ENCODE peak calls at places on chromosomes 6 and 20, in eight cellular contexts. H is cardiac fibroblast, S is astrocyte of the cerebellum, U is fibroblast of lung, I is SK-N-SH, C is lung, X is A549, G is dorsolateral prefrontal cortex. K is an unnamed sample.

GRCh38 chr6:74871757-74872156 is 334.1 kb downstream of the COL12A1 start:
- DNase-seq in I (no peak), G (no peak), H (peak), U (peak), X (no peak), C (no peak), S (peak), K (no peak)

GRCh38 chr6:73636048-73636447 is 17.7 kb downstream of the SLC17A5 start:
- DNase-seq in H (peak), G (no peak), C (no peak), S (no peak), I (no peak), X (no peak), U (no peak), K (no peak)

GRCh38 chr6:22091424-22091948 is 205.3 kb downstream of the PRL start:
- DNase-seq in I (no peak), H (no peak), S (no peak), U (no peak), X (no peak), C (no peak), G (no peak), K (no peak)

GRCh38 chr6:44856495-44856878 is 469.0 kb downstream of the CDC5L start:
- DNase-seq in C (no peak), S (peak), X (no peak), H (peak), I (no peak), U (no peak), G (no peak), K (no peak)

GRCh38 chr20:4041748-4042411 is 26.5 kb upstream of the RNF24 start:
- DNase-seq in G (no peak), X (peak), C (peak), I (no peak), H (peak), U (peak), S (peak), K (no peak)

GRCh38 chr20:32538526-32538918 is 46.6 kb downstream of the NOL4L start:
- DNase-seq in C (no peak), X (no peak), H (peak), G (no peak), U (no peak), I (no peak), S (no peak), K (no peak)

GRCh38 chr6:117568247-117568646 is 34.1 kb downstream of the GOPC start:
- DNase-seq in X (no peak), H (no peak), U (no peak), I (no peak), C (no peak), S (no peak), G (no peak), K (no peak)

GRCh38 chr20:13671500-13672288 is 33.0 kb upstream of the TASP1 start:
- DNase-seq in U (peak), S (peak), H (peak), G (peak), X (no peak), C (no peak), I (no peak), K (peak)

GRCh38 chr6:112145080-112145573 is 57.7 kb downstream of the FAM229B start:
- DNase-seq in U (no peak), H (no peak), I (no peak), G (no peak), X (no peak), S (no peak), C (no peak), K (no peak)

GRCh38 chr6:11231564-11232176 is 798 bp downstream of the NEDD9 start:
- DNase-seq in C (no peak), G (no peak), H (no peak), S (no peak), X (peak), I (no peak), U (peak), K (no peak)

GRCh38 chr6:167588920-167589614 is 237.6 kb upstream of the AFDN start:
- DNase-seq in G (no peak), H (no peak), C (no peak), I (no peak), U (no peak), S (no peak), X (no peak), K (no peak)

GRCh38 chr6:119390276-119390793 is 40.8 kb upstream of the MAN1A1 start:
- DNase-seq in H (peak), I (no peak), U (peak), X (no peak), C (no peak), S (no peak), G (no peak), K (no peak)

GRCh38 chr20:3659492-3660261 is 3.5 kb downstream of the GFRA4 start:
- DNase-seq in G (no peak), H (no peak), U (no peak), S (no peak), X (no peak), I (peak), C (no peak), K (no peak)

GRCh38 chr6:66508433-66508832 is 801.4 kb upstream of the EYS start:
- DNase-seq in U (peak), H (peak), C (no peak), G (no peak), I (no peak), X (no peak), S (peak), K (no peak)

GRCh38 chr6:98928688-98929087 is 19.1 kb downstream of the FBXL4 start:
- DNase-seq in X (no peak), C (no peak), G (no peak), S (no peak), U (no peak), I (no peak), H (no peak), K (no peak)

GRCh38 chr6:157790548-157791160 is 32.4 kb upstream of the SNX9 start:
- DNase-seq in X (no peak), S (peak), C (no peak), H (no peak), G (no peak), I (no peak), U (peak), K (no peak)

GRCh38 chr6:5713519-5713918 is 293.2 kb downstream of the NRN1 start:
- DNase-seq in I (no peak), S (no peak), U (no peak), C (no peak), X (no peak), G (no peak), H (no peak), K (no peak)

GRCh38 chr6:87277123-87277522 is 45.3 kb upstream of the SMIM8 start:
- DNase-seq in S (no peak), X (no peak), G (no peak), U (peak), C (no peak), H (peak), I (peak), K (no peak)

GRCh38 chr20:3925113-3925695 is 36.0 kb downstream of the PANK2 start:
- DNase-seq in X (no peak), I (no peak), S (no peak), H (no peak), G (no peak), C (no peak), U (no peak), K (no peak)

GRCh38 chr20:33465536-33466302 is 22.2 kb upstream of the SNTA1 start:
- DNase-seq in I (no peak), U (peak), H (no peak), X (no peak), G (peak), S (no peak), C (no peak), K (no peak)

GRCh38 chr6:75791881-75792280 is 42.8 kb downstream of the MYO6 start:
- DNase-seq in C (no peak), X (no peak), U (no peak), H (peak), I (no peak), S (no peak), G (no peak), K (no peak)

GRCh38 chr6:2971420-2972218 is at the start of gene SERPINB6:
- DNase-seq in G (peak), S (no peak), C (peak), I (peak), H (peak), X (peak), U (peak), K (no peak)

GRCh38 chr6:28252507-28252975 is 472 bp upstream of the ZKSCAN4 start:
- DNase-seq in I (peak), H (no peak), C (no peak), G (no peak), U (no peak), X (no peak), S (no peak), K (no peak)

GRCh38 chr6:34534146-34534545 is 22.0 kb downstream of the SPDEF start:
- DNase-seq in S (no peak), U (no peak), I (no peak), C (no peak), H (no peak), G (no peak), X (no peak), K (no peak)

DNA sequence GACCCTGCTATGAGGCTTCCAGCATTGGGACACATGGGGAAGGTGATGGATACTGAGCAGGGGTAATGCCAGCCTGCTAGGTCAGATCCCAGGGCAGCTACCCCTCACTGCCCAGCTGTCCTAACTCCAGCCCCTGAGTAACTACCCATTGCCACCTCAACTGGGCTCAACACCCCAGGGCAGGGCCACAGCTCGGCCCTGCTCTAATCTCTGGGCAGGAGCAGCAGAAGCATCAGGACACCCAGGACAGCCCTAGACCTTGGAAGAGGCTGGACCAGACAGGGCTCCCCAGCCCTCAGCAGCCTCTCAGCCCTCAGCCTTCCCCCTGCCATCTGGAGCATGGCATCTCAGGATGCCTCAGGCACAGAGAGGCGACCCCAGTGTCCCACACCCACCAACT is 67.4 kb upstream of the TOP1 start:
- DNase-seq in I (no peak), S (no peak), H (no peak), G (no peak), C (no peak), X (no peak), U (no peak), K (no peak)
- H3K4me3 ChIP-seq in I (no peak), S (no peak), H (no peak), G (no peak), C (no peak), X (no peak), U (no peak), K (no peak)

GRCh38 chr20:49278036-49278816 is at the start of gene ZNFX1:
- DNase-seq in X (peak), H (peak), S (peak), C (peak), G (peak), I (peak), U (peak), K (peak)
- TF ChIP-seq CTCF in X (no peak), H (no peak), S (no peak), C (no peak), G (peak), I (no peak), U (no peak), K (no peak)

GRCh38 chr20:44586986-44587980 is 4.9 kb downstream of the PKIG start:
- DNase-seq in C (no peak), G (no peak), H (no peak), U (no peak), I (no peak), X (no peak), S (no peak), K (no peak)
- H3K4me3 ChIP-seq in C (no peak), G (no peak), H (no peak), U (no peak), I (no peak), X (no peak), S (no peak), K (no peak)

GRCh38 chr6:26233608-26234420 is 131.2 kb upstream of the BTN3A2 start:
- DNase-seq in H (peak), C (no peak), U (peak), X (no peak), G (peak), S (no peak), I (peak), K (no peak)

GRCh38 chr6:26235240-26235730 is 129.7 kb upstream of the BTN3A2 start:
- DNase-seq in H (peak), X (no peak), S (no peak), G (no peak), I (no peak), C (no peak), U (no peak), K (no peak)

GRCh38 chr6:26232306-26232949 is 132.6 kb upstream of the BTN3A2 start:
- DNase-seq in G (no peak), X (no peak), C (no peak), H (no peak), I (no peak), U (no peak), S (no peak), K (no peak)

GRCh38 chr6:26232950-26233607 is 131.9 kb upstream of the BTN3A2 start:
- DNase-seq in X (no peak), G (no peak), C (no peak), I (no peak), S (no peak), H (peak), U (peak), K (no peak)

DNA sequence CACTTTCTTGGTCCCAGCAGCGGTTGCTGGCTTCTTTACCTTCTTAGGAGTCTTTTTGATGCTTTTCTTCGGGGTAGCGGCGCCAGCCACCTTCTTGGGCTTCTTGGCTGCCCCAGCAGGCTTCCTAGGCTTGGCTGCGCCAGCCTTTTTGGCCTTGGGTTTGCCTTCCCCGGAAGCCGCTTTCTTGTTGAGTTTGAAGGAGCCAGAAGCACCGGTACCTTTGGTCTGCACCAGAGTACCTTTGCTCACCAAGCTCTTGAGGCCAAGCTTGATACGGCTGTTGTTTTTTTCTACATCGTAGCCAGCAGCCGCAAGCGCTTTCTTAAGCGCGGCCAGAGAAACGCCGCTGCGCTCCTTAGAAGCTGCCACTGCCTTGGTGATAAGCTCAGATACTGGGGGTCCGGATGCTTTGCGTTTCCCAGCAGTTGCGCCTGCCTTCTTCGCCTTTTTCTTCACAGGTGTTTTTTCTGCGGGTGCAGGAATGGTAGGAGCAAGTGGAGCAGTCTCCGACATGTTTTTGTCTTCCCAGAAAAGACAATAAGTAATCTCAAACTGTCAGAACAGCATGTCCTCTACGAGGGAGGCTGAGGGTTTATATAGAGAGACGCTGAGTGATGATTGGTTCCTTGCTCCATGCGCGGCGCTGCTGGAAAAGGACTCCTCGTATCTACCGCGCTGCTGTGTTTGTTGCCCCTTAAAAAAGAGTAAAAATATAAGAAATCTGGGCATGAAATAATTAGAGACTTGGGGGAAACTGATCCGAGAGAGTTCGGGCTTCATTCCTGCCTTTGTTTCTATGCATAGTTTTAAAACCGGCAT is 130.4 kb upstream of the BTN3A2 start:
- DNase-seq in X (peak), H (peak), I (peak), U (peak), S (peak), G (peak), C (no peak), K (no peak)
- TF ChIP-seq CTCF in X (no peak), H (no peak), I (no peak), U (no peak), S (no peak), G (no peak), C (no peak), K (no peak)

GRCh38 chr6:47163536-47163935 is 121.4 kb upstream of the ADGRF1 start:
- DNase-seq in U (no peak), S (no peak), G (no peak), I (no peak), C (no peak), X (no peak), H (no peak), K (no peak)

GRCh38 chr6:47162231-47162630 is 120.1 kb upstream of the ADGRF1 start:
- DNase-seq in X (no peak), H (no peak), S (no peak), U (no peak), C (no peak), I (no peak), G (no peak), K (no peak)

GRCh38 chr6:47164877-47165276 is 122.7 kb upstream of the ADGRF1 start:
- DNase-seq in H (no peak), U (no peak), X (no peak), C (no peak), I (no peak), G (no peak), S (no peak), K (no peak)

GRCh38 chr6:47161176-47161687 is 119.1 kb upstream of the ADGRF1 start:
- DNase-seq in G (no peak), X (peak), S (no peak), H (peak), U (peak), C (no peak), I (no peak), K (no peak)

DNA sequence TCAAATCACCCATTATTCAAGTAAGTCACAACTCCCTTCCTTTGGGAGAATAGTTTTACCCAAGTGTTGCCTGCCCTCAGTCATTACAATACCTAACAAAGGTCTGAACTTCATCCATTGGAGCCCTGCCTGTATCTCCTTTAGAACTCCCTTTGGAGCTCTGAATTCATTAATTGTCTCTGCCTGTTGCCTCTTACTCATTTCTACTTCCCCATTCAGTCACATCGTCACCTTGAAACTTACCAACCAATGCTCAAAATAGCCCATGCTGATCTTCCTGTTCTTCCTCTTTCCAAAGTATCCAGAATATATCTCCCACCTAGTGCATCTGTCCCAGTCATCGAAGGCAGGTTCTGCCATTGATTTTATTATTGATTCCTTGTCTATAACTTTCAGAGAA is 120.7 kb upstream of the ADGRF1 start:
- DNase-seq in H (no peak), I (no peak), U (no peak), C (no peak), S (no peak), G (no peak), X (no peak), K (no peak)
- H3K4me3 ChIP-seq in H (no peak), I (no peak), U (no peak), C (no peak), S (no peak), G (no peak), X (no peak), K (no peak)

DNA sequence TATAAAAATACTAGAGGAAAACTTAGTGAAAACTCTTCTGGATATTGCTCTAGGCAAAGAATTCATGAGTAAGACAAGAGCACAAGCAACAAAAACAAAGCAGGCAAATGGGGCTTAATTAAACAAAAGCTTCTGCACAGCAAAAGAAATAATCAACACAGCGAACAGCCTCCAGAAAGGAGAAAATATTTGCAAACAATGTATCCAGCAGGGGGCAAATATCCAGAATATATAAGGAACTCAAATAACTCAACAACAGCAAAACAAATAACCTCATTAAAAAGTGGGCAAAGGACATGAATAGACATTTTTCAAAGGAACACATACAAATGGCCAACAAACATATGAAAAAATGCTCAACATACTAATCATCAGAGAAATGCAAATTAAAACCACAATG is 17.1 kb upstream of the HECA start:
- DNase-seq in X (no peak), S (no peak), I (no peak), U (no peak), H (peak), G (no peak), C (no peak), K (no peak)
- TF ChIP-seq CTCF in X (no peak), S (no peak), I (no peak), U (peak), H (peak), G (no peak), C (no peak), K (no peak)

GRCh38 chr6:39415482-39415881 is 93.0 kb upstream of the KCNK16 start:
- DNase-seq in I (no peak), S (no peak), H (no peak), C (no peak), U (no peak), X (no peak), G (no peak), K (no peak)

GRCh38 chr6:39417440-39417839 is 94.9 kb upstream of the KCNK16 start:
- DNase-seq in C (no peak), G (no peak), H (no peak), S (no peak), X (no peak), U (no peak), I (no peak), K (no peak)

GRCh38 chr6:39419607-39420006 is 97.1 kb upstream of the KCNK16 start:
- DNase-seq in I (no peak), C (peak), X (no peak), G (no peak), H (no peak), U (no peak), S (no peak), K (no peak)

GRCh38 chr6:39416728-39417127 is 94.2 kb upstream of the KCNK16 start:
- DNase-seq in H (peak), U (peak), S (peak), X (peak), C (peak), I (no peak), G (no peak), K (peak)

GRCh38 chr6:39416026-39416425 is 93.5 kb upstream of the KCNK16 start:
- DNase-seq in U (no peak), I (no peak), C (peak), S (no peak), H (no peak), G (no peak), X (no peak), K (no peak)
- H3K4me3 ChIP-seq in U (no peak), I (no peak), C (no peak), S (no peak), H (no peak), G (no peak), X (no peak), K (no peak)